ENCODE peak calls at places on chromosomes 12 and 14, in six cellular contexts. H, V, F, Z, A and N are unnamed samples.

GRCh38 chr12:115823635-115824034 is 453.9 kb downstream of the MED13L start:
- DNase-seq in H (no peak), F (no peak), A (no peak), Z (no peak), V (no peak), N (no peak)

GRCh38 chr12:115598827-115599226 is 678.7 kb downstream of the MED13L start:
- DNase-seq in Z (no peak), H (peak; percentile 45), V (peak; percentile 17), F (no peak), A (no peak), N (no peak)

GRCh38 chr14:20607617-20608016 is 16.4 kb upstream of the RNASE12 start:
- DNase-seq in A (no peak), V (no peak), H (no peak), F (no peak), Z (no peak), N (no peak)

GRCh38 chr12:66296171-66296683 is 6.1 kb upstream of the HELB start:
- DNase-seq in Z (no peak), H (no peak), V (no peak), F (no peak), A (no peak), N (no peak)

GRCh38 chr14:77339407-77339806 is 18.6 kb downstream of the GSTZ1 start:
- DNase-seq in V (no peak), F (peak; percentile 22), H (peak; percentile 80), A (peak; percentile 34), Z (no peak), N (no peak)

GRCh38 chr12:106329231-106329985 is 26.9 kb downstream of the TCP11L2 start:
- DNase-seq in A (no peak), V (no peak), Z (no peak), F (no peak), H (peak; percentile 43), N (no peak)

GRCh38 chr12:13390381-13390856 is 193.9 kb downstream of the EMP1 start:
- DNase-seq in H (peak; percentile 81), V (peak; percentile 57), Z (no peak), A (no peak), F (peak; percentile 23), N (no peak)

GRCh38 chr12:87756111-87756510 is 273.1 kb downstream of the C12orf50 start:
- DNase-seq in H (peak; percentile 71), Z (no peak), F (no peak), A (peak; percentile 97), V (no peak), N (no peak)

GRCh38 chr12:107439101-107439738 is 246.4 kb upstream of the PWP1 start:
- DNase-seq in A (no peak), F (no peak), V (no peak), Z (no peak), H (no peak), N (no peak)

GRCh38 chr12:13024151-13024946 is 19.8 kb upstream of the FAM234B start:
- DNase-seq in V (no peak), H (peak; percentile 82), F (no peak), A (no peak), Z (no peak), N (no peak)

GRCh38 chr12:75571651-75572050 is 60.2 kb upstream of the KRR1 start:
- DNase-seq in A (no peak), V (no peak), Z (no peak), H (no peak), F (no peak), N (no peak)

GRCh38 chr14:21163721-21164120 is 7.9 kb upstream of the OR5AU1 start:
- DNase-seq in H (no peak), Z (no peak), V (no peak), A (no peak), F (no peak), N (no peak)

GRCh38 chr12:92141585-92142244 is 3.9 kb downstream of the BTG1 start:
- DNase-seq in A (no peak), Z (no peak), F (no peak), V (no peak), H (peak; percentile 40), N (no peak)

GRCh38 chr12:131607658-131608447 is 103.0 kb upstream of the SFSWAP start:
- DNase-seq in F (no peak), H (no peak), A (no peak), Z (peak; percentile 42), V (no peak), N (no peak)

GRCh38 chr12:6688543-6688999 is 604 bp downstream of the ZNF384 start:
- DNase-seq in H (no peak), A (no peak), V (peak; percentile 74), F (no peak), Z (peak; percentile 43), N (no peak)

GRCh38 chr14:73771848-73772705 is 57.9 kb upstream of the PNMA1 start:
- DNase-seq in H (peak; percentile 77), F (no peak), Z (peak; percentile 75), A (no peak), V (peak; percentile 79), N (no peak)

GRCh38 chr14:44385906-44386305 is 121.2 kb downstream of the FSCB start:
- DNase-seq in H (no peak), V (no peak), F (no peak), Z (no peak), A (no peak), N (no peak)